ENCODE peak calls at places on chromosomes 2 and 18, in seven cellular contexts. Y, L, I, W, J, T and M are unnamed samples.

GRCh38 chr2:112698834-112699515 is 21.8 kb upstream of the NT5DC4 start:
- DNase-seq in J (no peak), W (no peak), L (no peak), T (no peak), Y (no peak), I (no peak), M (no peak)

GRCh38 chr2:55047677-55048299 is 2.5 kb downstream of the RTN4 start:
- DNase-seq in L (no peak), W (peak), T (peak), I (no peak), Y (peak), J (no peak), M (peak)

GRCh38 chr2:122186761-122187222 is 431.3 kb downstream of the TSN start:
- DNase-seq in W (no peak), Y (no peak), I (no peak), T (no peak), L (no peak), J (no peak), M (no peak)

GRCh38 chr2:26178746-26179436 is 6.0 kb downstream of the GAREM2 start:
- DNase-seq in J (no peak), I (no peak), T (peak), L (no peak), W (no peak), Y (no peak), M (no peak)

GRCh38 chr2:26941486-26941885 is 29.0 kb upstream of the MAPRE3 start:
- DNase-seq in I (no peak), Y (no peak), T (no peak), W (no peak), L (no peak), J (no peak), M (no peak)

GRCh38 chr18:46310258-46310657 is 206.1 kb downstream of the HAUS1 start:
- DNase-seq in I (no peak), Y (no peak), W (no peak), T (no peak), J (no peak), L (no peak), M (no peak)

GRCh38 chr2:204019572-204020501 is 83.3 kb downstream of the ICOS start:
- DNase-seq in J (no peak), W (no peak), Y (no peak), I (no peak), T (no peak), L (no peak), M (no peak)

GRCh38 chr18:57422313-57422872 is 12.8 kb upstream of the ONECUT2 start:
- DNase-seq in I (no peak), J (no peak), L (no peak), W (no peak), Y (no peak), T (no peak), M (no peak)

GRCh38 chr2:143732076-143732475 is 602.9 kb downstream of the ARHGAP15 start:
- DNase-seq in J (no peak), Y (peak), T (no peak), I (no peak), L (no peak), W (no peak), M (no peak)

GRCh38 chr2:215451012-215451756 is 15.3 kb upstream of the FN1 start:
- DNase-seq in T (no peak), I (no peak), Y (peak), L (no peak), W (no peak), J (no peak), M (no peak)

GRCh38 chr2:173191601-173192000 is 116.0 kb downstream of the MAP3K20 start:
- DNase-seq in J (no peak), Y (peak), I (no peak), W (no peak), T (no peak), L (no peak), M (no peak)

GRCh38 chr2:142112648-142113278 is 18.1 kb downstream of the LRP1B start:
- DNase-seq in I (no peak), J (peak), T (no peak), Y (peak), W (peak), L (no peak), M (no peak)

GRCh38 chr2:172375247-172375646 is 52.1 kb upstream of the ITGA6 start:
- DNase-seq in T (no peak), J (no peak), L (no peak), W (no peak), Y (no peak), I (no peak), M (no peak)

GRCh38 chr2:166167451-166167850 is 39.6 kb upstream of the SCN1A start:
- DNase-seq in J (peak), L (no peak), W (peak), Y (peak), T (no peak), I (no peak), M (no peak)

GRCh38 chr2:174748948-174749347 is 15.3 kb downstream of the CHRNA1 start:
- DNase-seq in W (peak), J (peak), T (peak), Y (peak), L (peak), I (peak), M (peak)

GRCh38 chr2:231041061-231041689 is 3.9 kb downstream of the C2orf72 start:
- DNase-seq in L (no peak), T (no peak), J (no peak), I (no peak), W (no peak), Y (no peak), M (no peak)

GRCh38 chr2:41544709-41545108 is 503.1 kb upstream of the PKDCC start:
- DNase-seq in W (no peak), T (no peak), J (no peak), I (no peak), L (no peak), Y (no peak), M (no peak)

GRCh38 chr2:24456610-24457556 is 34.2 kb upstream of the NCOA1 start:
- DNase-seq in I (no peak), W (peak), Y (peak), L (no peak), T (peak), J (peak), M (no peak)

GRCh38 chr2:45993476-45993991 is 303.7 kb upstream of the EPAS1 start:
- DNase-seq in J (peak), W (peak), L (no peak), Y (peak), I (peak), T (no peak), M (peak)